ENCODE peak calls at places on chromosomes 16 and 17, in eight cellular contexts. U is thyroid gland, T is gastrocnemius medialis, F is IMR-90, Z is keratinocyte, R is heart right ventricle, P is SK-N-SH, B is suprapubic skin. Q is an unnamed sample. For H3K27me3 and H3K4me1, the result is how much of the 10 kb centered on the place peaks cover.

GRCh38 chr16:65746941-65747340 is 619.5 kb upstream of the CDH5 start:
- DNase-seq in U (no peak), T (no peak), F (no peak), Z (no peak), R (no peak), P (no peak), B (no peak), Q (no peak)

GRCh38 chr16:65117701-65118448 is 4.0 kb downstream of the CDH11 start:
- DNase-seq in U (peak), T (peak), F (peak), Z (peak), R (peak), P (peak), B (no peak), Q (peak)

GRCh38 chr17:20206591-20206990 is 197.4 kb downstream of the SPECC1 start:
- DNase-seq in U (no peak), T (no peak), F (peak), Z (peak), R (no peak), P (no peak), B (no peak), Q (no peak)

GRCh38 chr16:24151482-24151939 is 104.6 kb upstream of the CACNG3 start:
- DNase-seq in U (no peak), T (no peak), F (peak), Z (no peak), R (no peak), P (no peak), B (no peak), Q (no peak)

GRCh38 chr16:61421111-61421510 is 615.1 kb downstream of the CDH8 start:
- DNase-seq in U (no peak), T (no peak), F (no peak), Z (no peak), R (no peak), P (no peak), B (no peak), Q (no peak)

GRCh38 chr16:85697441-85697840 is 8.7 kb upstream of the GINS2 start:
- DNase-seq in U (no peak), T (no peak), F (no peak), Z (no peak), R (no peak), P (no peak), B (no peak), Q (no peak)

GRCh38 chr16:23668225-23668624 is 10.5 kb upstream of the PLK1 start:
- DNase-seq in U (no peak), T (no peak), F (peak), Z (no peak), R (no peak), P (no peak), B (no peak), Q (no peak)

GRCh38 chr16:72639494-72639893 is 408.4 kb downstream of the ZFHX3 start:
- DNase-seq in U (no peak), T (no peak), F (no peak), Z (no peak), R (no peak), P (no peak), B (no peak), Q (no peak)

GRCh38 chr17:28953444-28954118 is 2.3 kb upstream of the PHF12 start:
- DNase-seq in U (peak), T (peak), F (peak), Z (no peak), R (peak), P (peak), B (no peak), Q (no peak)

GRCh38 chr16:49637511-49637910 is 218.4 kb downstream of the ZNF423 start:
- DNase-seq in U (no peak), T (no peak), F (no peak), Z (no peak), R (no peak), P (no peak), B (no peak), Q (no peak)
- H3K27me3 ChIP-seq in U (under half), T (under half), F (under half), Z (under half), R (under half), P (under half), B (under half), Q (under half)

GRCh38 chr17:45177563-45177962 is 15.9 kb downstream of the HEXIM2 start:
- DNase-seq in U (no peak), T (no peak), F (no peak), Z (no peak), R (no peak), P (no peak), B (no peak), Q (no peak)
- H3K4me1 ChIP-seq in U (under half), T (under half), F (under half), Z (under half), R (under half), P (under half), B (under half), Q (under half)

GRCh38 chr17:31068291-31068690 is 26.5 kb upstream of the NF1 start:
- DNase-seq in U (peak), T (peak), F (peak), Z (peak), R (peak), P (peak), B (no peak), Q (no peak)
- TF ChIP-seq CTCF in U (no peak), T (no peak), F (peak), Z (peak), R (peak), P (peak), B (peak), Q (peak)

GRCh38 chr16:68644715-68645493 is at the start of gene CDH3:
- DNase-seq in U (peak), T (no peak), F (no peak), Z (peak), R (no peak), P (peak), B (no peak), Q (no peak)
- H3K27me3 ChIP-seq in U (under half), T (half or more), F (half or more), Z (under half), R (half or more), P (under half), B (half or more), Q (under half)

GRCh38 chr16:29809850-29810698 is 1.9 kb upstream of the PRRT2 start:
- DNase-seq in U (no peak), T (no peak), F (no peak), Z (no peak), R (peak), P (no peak), B (no peak), Q (peak)
- H3K4me1 ChIP-seq in U (under half), T (under half), F (under half), Z (under half), R (under half), P (half or more), B (half or more), Q (half or more)

GRCh38 chr16:16996830-16997229 is 473.9 kb downstream of the XYLT1 start:
- DNase-seq in U (no peak), T (no peak), F (no peak), Z (no peak), R (no peak), P (no peak), B (no peak), Q (no peak)

GRCh38 chr16:16992986-16993783 is 477.6 kb downstream of the XYLT1 start:
- DNase-seq in U (no peak), T (no peak), F (no peak), Z (no peak), R (no peak), P (no peak), B (no peak), Q (no peak)

GRCh38 chr16:16997349-16997748 is 473.4 kb downstream of the XYLT1 start:
- DNase-seq in U (no peak), T (no peak), F (no peak), Z (no peak), R (no peak), P (no peak), B (no peak), Q (no peak)

GRCh38 chr16:16991711-16992110 is 479.0 kb downstream of the XYLT1 start:
- DNase-seq in U (no peak), T (no peak), F (no peak), Z (no peak), R (no peak), P (no peak), B (no peak), Q (no peak)

GRCh38 chr16:16994831-16995230 is 475.9 kb downstream of the XYLT1 start:
- DNase-seq in U (no peak), T (no peak), F (no peak), Z (no peak), R (no peak), P (no peak), B (no peak), Q (no peak)
- TF ChIP-seq CTCF in U (no peak), T (no peak), F (no peak), Z (no peak), R (no peak), P (no peak), B (no peak), Q (no peak)

GRCh38 chr17:43855061-43855460 is 8.1 kb downstream of the CD300LG start:
- DNase-seq in U (no peak), T (no peak), F (no peak), Z (no peak), R (no peak), P (no peak), B (no peak), Q (no peak)
- H3K27me3 ChIP-seq in U (under half), T (under half), F (half or more), Z (under half), R (under half), P (under half), B (under half), Q (under half)